ENCODE peak calls at places on chromosomes 6 and 20, in ten cellular contexts. S is endothelial cell of umbilical vein, K is IMR-90, J is breast epithelium, P is ovary, U is lower leg skin, Y is body of pancreas, D is heart left ventricle, N is GM12878, T is sigmoid colon. Q is an unnamed sample.

GRCh38 chr20:6122111-6122872 is 538 bp downstream of the FERMT1 start:
- DNase-seq in S (peak), K (peak), J (no peak), P (no peak), U (peak), Y (no peak), D (no peak), N (no peak), T (no peak), Q (no peak)

GRCh38 chr20:33914871-33915270 is 78.8 kb upstream of the RALY start:
- DNase-seq in S (peak), K (peak), J (no peak), P (no peak), U (no peak), Y (no peak), D (no peak), N (no peak), T (no peak), Q (peak)

GRCh38 chr6:147285087-147285855 is 81.1 kb downstream of the STXBP5 start:
- DNase-seq in S (peak), K (peak), J (no peak), P (no peak), U (no peak), Y (no peak), D (no peak), N (no peak), T (no peak), Q (no peak)

GRCh38 chr20:62155428-62156253 is 12.1 kb downstream of the SS18L1 start:
- DNase-seq in S (no peak), K (peak), J (peak), P (no peak), U (no peak), Y (no peak), D (no peak), N (no peak), T (no peak), Q (no peak)

GRCh38 chr20:32681175-32682084 is 7.7 kb upstream of the C20orf203 start:
- DNase-seq in S (peak), K (peak), J (no peak), P (no peak), U (no peak), Y (peak), D (no peak), N (no peak), T (no peak), Q (no peak)

GRCh38 chr6:39881851-39882566 is 52.3 kb downstream of the MOCS1 start:
- DNase-seq in S (peak), K (peak), J (no peak), P (peak), U (no peak), Y (no peak), D (peak), N (no peak), T (peak), Q (no peak)

GRCh38 chr20:41260734-41261220 is 56.8 kb downstream of the ZHX3 start:
- DNase-seq in S (peak), K (no peak), J (no peak), P (no peak), U (no peak), Y (no peak), D (no peak), N (no peak), T (no peak), Q (no peak)

GRCh38 chr6:9140861-9141534 is 705.7 kb upstream of the SLC35B3 start:
- DNase-seq in S (no peak), K (peak), J (no peak), P (no peak), U (peak), Y (peak), D (no peak), N (no peak), T (no peak), Q (peak)

GRCh38 chr20:43124261-43124660 is 65.4 kb downstream of the PTPRT start:
- DNase-seq in S (no peak), K (no peak), J (no peak), P (no peak), U (no peak), Y (no peak), D (no peak), N (no peak), T (no peak), Q (no peak)

GRCh38 chr20:24747015-24747712 is 201.9 kb upstream of the CST7 start:
- DNase-seq in S (no peak), K (no peak), J (no peak), P (no peak), U (no peak), Y (no peak), D (no peak), N (no peak), T (no peak), Q (peak)

GRCh38 chr6:106631356-106631755 is 2.0 kb downstream of the QRSL1 start:
- DNase-seq in S (no peak), K (peak), J (no peak), P (no peak), U (no peak), Y (peak), D (no peak), N (no peak), T (no peak), Q (peak)

GRCh38 chr6:116268589-116269293 is 11.0 kb downstream of the TSPYL1 start:
- DNase-seq in S (peak), K (peak), J (no peak), P (no peak), U (no peak), Y (no peak), D (no peak), N (no peak), T (no peak), Q (no peak)

GRCh38 chr6:167047554-167047953 is 48.4 kb downstream of the CEP43 start:
- DNase-seq in S (no peak), K (no peak), J (no peak), P (no peak), U (no peak), Y (no peak), D (no peak), N (peak), T (no peak), Q (no peak)

GRCh38 chr6:8131265-8131897 is 29.0 kb upstream of the EEF1E1 start:
- DNase-seq in S (peak), K (peak), J (no peak), P (peak), U (no peak), Y (peak), D (peak), N (no peak), T (no peak), Q (peak)

GRCh38 chr6:113630365-113630737 is 226.8 kb upstream of the MARCKS start:
- DNase-seq in S (peak), K (peak), J (no peak), P (no peak), U (no peak), Y (no peak), D (no peak), N (no peak), T (no peak), Q (no peak)

GRCh38 chr20:19552144-19552895 is 205.7 kb upstream of the RIN2 start:
- DNase-seq in S (no peak), K (peak), J (peak), P (peak), U (peak), Y (peak), D (no peak), N (no peak), T (peak), Q (peak)

GRCh38 chr6:128017288-128017687 is 116.4 kb upstream of the THEMIS start:
- DNase-seq in S (no peak), K (no peak), J (no peak), P (no peak), U (no peak), Y (no peak), D (no peak), N (no peak), T (no peak), Q (no peak)

GRCh38 chr6:42742116-42742894 is 3.6 kb downstream of the TBCC start:
- DNase-seq in S (peak), K (peak), J (no peak), P (no peak), U (no peak), Y (peak), D (no peak), N (no peak), T (no peak), Q (no peak)

GRCh38 chr6:36095497-36096391 is 34.6 kb upstream of the MAPK13 start:
- DNase-seq in S (no peak), K (no peak), J (no peak), P (no peak), U (no peak), Y (no peak), D (no peak), N (no peak), T (no peak), Q (no peak)

GRCh38 chr20:41411458-41411857 is 44.8 kb upstream of the EMILIN3 start:
- DNase-seq in S (peak), K (peak), J (no peak), P (no peak), U (no peak), Y (no peak), D (no peak), N (no peak), T (no peak), Q (no peak)

DNA sequence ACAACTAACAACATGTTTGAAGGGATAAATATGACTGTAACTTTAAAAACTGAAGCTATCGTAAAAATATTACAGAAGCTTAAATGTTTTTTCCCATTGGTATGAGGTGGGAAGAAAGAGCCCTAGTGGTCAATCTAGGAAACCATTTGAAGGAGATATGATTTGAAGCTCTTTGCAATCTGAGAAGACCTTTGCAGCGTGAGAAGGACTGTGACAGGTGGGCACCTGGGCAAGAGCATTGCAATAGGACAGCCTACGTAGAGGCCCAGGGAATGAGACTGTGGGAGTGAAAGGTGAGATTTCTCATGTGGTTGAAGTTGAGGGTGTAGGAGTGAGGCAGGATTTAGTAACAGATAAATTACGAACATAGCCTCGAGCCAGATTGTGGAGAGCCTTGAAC is 108.0 kb upstream of the PDE7B start:
- DNase-seq in S (no peak), K (no peak), J (no peak), P (no peak), U (no peak), Y (no peak), D (no peak), N (no peak), T (no peak), Q (no peak)
- TF ChIP-seq CTCF in S (no peak), K (no peak), J (no peak), P (no peak), U (no peak), Y (no peak), D (no peak), N (no peak), T (no peak), Q (no peak)

DNA sequence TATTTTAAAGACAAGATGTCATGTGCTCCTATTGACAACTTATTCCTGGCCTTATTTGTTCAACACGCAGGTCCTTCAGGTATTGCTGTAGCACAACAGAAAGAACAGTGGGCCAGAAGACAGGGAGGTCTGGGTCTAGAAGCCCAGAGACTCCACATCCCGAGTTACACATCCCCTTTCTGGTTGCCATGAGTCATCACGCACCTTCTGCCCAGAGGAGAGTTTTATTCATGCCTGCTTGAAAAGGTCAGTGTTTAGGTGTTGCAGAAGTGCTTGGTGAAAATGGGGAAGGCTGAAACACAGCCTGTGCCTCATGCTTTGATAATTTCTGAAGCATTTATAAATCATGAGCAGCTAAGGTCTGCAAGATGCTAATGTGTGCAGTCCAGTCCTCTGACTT is 256.4 kb downstream of the GMPR start:
- DNase-seq in S (no peak), K (peak), J (no peak), P (no peak), U (no peak), Y (peak), D (no peak), N (peak), T (no peak), Q (no peak)
- TF ChIP-seq POLR2A in S (no peak), K (no peak), J (no peak), P (no peak), U (no peak), Y (no peak), D (peak), N (no peak), T (no peak), Q (no peak)

DNA sequence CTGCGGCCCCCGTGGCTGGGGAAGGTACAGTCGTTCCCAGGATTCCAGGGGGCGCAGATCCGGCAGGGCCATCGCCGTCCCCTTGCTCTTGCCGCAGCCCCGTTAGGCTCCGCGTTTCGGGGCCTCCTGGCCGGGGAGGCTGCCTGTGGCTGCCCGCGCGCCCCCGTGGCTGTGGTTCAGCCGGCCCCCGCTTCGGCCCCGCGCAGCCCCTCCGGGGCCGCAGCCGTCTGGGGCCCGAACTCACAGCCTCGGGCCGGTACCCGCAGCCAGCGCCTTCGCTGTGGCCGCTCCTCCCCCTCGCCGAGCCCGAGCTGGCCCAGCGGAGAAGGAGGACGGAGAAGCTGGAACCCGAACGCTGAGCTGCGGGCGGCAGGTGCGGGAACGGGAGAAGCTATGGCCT is 1826.9 kb upstream of the DEFB115 start:
- DNase-seq in S (no peak), K (no peak), J (no peak), P (no peak), U (no peak), Y (no peak), D (no peak), N (no peak), T (no peak), Q (no peak)
- TF ChIP-seq CTCF in S (no peak), K (no peak), J (no peak), P (no peak), U (no peak), Y (no peak), D (no peak), N (no peak), T (no peak), Q (no peak)

DNA sequence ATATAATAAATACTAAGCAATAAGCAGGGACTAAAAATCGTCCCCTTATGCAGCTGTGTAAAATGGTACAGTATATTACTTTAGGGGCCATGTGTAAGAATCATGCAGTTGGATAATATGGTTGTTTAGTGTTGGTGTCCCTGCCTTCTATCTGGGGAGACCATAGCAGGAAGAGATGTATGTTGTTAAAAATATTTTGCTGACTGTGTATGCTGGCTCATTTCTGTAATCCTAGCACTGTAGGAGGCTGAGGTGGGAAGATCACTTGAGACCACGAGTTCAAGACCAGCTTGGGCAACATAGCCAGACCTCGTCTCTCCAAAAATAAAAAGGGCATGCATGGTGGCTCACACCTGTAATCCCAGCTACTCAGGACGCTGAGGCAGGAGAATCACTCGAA is 5.6 kb downstream of the PANK2 start:
- DNase-seq in S (no peak), K (no peak), J (no peak), P (no peak), U (no peak), Y (no peak), D (no peak), N (no peak), T (no peak), Q (no peak)
- TF ChIP-seq POLR2A in S (no peak), K (no peak), J (no peak), P (no peak), U (no peak), Y (no peak), D (no peak), N (no peak), T (no peak), Q (no peak)

GRCh38 chr6:91276315-91276714 is 689.4 kb upstream of the MAP3K7 start:
- DNase-seq in S (no peak), K (peak), J (no peak), P (no peak), U (no peak), Y (no peak), D (no peak), N (no peak), T (no peak), Q (no peak)
- TF ChIP-seq CTCF in S (no peak), K (peak), J (no peak), P (no peak), U (no peak), Y (no peak), D (no peak), N (peak), T (no peak), Q (no peak)

GRCh38 chr6:2021713-2022125 is 223.7 kb downstream of the GMDS start:
- DNase-seq in S (peak), K (peak), J (peak), P (peak), U (peak), Y (peak), D (peak), N (no peak), T (peak), Q (peak)
- TF ChIP-seq POLR2A in S (no peak), K (no peak), J (no peak), P (no peak), U (no peak), Y (no peak), D (no peak), N (no peak), T (no peak), Q (no peak)

Q was measured in adrenal gland.